ENCODE peak calls at places on chromosomes 3 and 15, in ten cellular contexts. One of them, this sample, is unnamed.

GRCh38 chr3:38490288-38490860 is 5.8 kb upstream of the EXOG start:
- DNase-seq in heart left ventricle: no peak
- DNase-seq in thoracic aorta: no peak
- DNase-seq in RWPE1: no peak
- DNase-seq in esophagus muscularis mucosa: peak
- DNase-seq in astrocyte: no peak
- DNase-seq in A549: no peak
- DNase-seq in Peyer's patch: no peak
- DNase-seq in IMR-90: no peak
- DNase-seq in AG10803: peak
- DNase-seq in this sample: no peak

GRCh38 chr15:83446904-83447708 is at the start of gene SH3GL3:
- DNase-seq in heart left ventricle: peak
- DNase-seq in thoracic aorta: peak
- DNase-seq in RWPE1: peak
- DNase-seq in esophagus muscularis mucosa: peak
- DNase-seq in astrocyte: peak
- DNase-seq in A549: peak
- DNase-seq in Peyer's patch: peak
- DNase-seq in IMR-90: peak
- DNase-seq in AG10803: peak
- DNase-seq in this sample: peak

GRCh38 chr3:17307889-17308288 is 423.1 kb downstream of the PLCL2 start:
- DNase-seq in heart left ventricle: no peak
- DNase-seq in thoracic aorta: no peak
- DNase-seq in RWPE1: no peak
- DNase-seq in esophagus muscularis mucosa: no peak
- DNase-seq in astrocyte: no peak
- DNase-seq in A549: no peak
- DNase-seq in Peyer's patch: no peak
- DNase-seq in IMR-90: no peak
- DNase-seq in AG10803: no peak
- DNase-seq in this sample: no peak

GRCh38 chr15:88187195-88187594 is 69.3 kb downstream of the NTRK3 start:
- DNase-seq in heart left ventricle: no peak
- DNase-seq in thoracic aorta: no peak
- DNase-seq in RWPE1: no peak
- DNase-seq in esophagus muscularis mucosa: no peak
- DNase-seq in astrocyte: no peak
- DNase-seq in A549: peak
- DNase-seq in Peyer's patch: no peak
- DNase-seq in IMR-90: no peak
- DNase-seq in AG10803: no peak
- DNase-seq in this sample: no peak

GRCh38 chr3:51968175-51968681 is 974 bp upstream of the PCBP4 start:
- DNase-seq in heart left ventricle: peak
- DNase-seq in thoracic aorta: no peak
- DNase-seq in RWPE1: no peak
- DNase-seq in esophagus muscularis mucosa: no peak
- DNase-seq in astrocyte: no peak
- DNase-seq in A549: no peak
- DNase-seq in Peyer's patch: no peak
- DNase-seq in IMR-90: peak
- DNase-seq in AG10803: no peak
- DNase-seq in this sample: no peak

GRCh38 chr15:50353251-50353998 is 1.6 kb downstream of the GABPB1 start:
- DNase-seq in heart left ventricle: no peak
- DNase-seq in thoracic aorta: no peak
- DNase-seq in RWPE1: peak
- DNase-seq in esophagus muscularis mucosa: no peak
- DNase-seq in astrocyte: peak
- DNase-seq in A549: no peak
- DNase-seq in Peyer's patch: no peak
- DNase-seq in IMR-90: peak
- DNase-seq in AG10803: peak
- DNase-seq in this sample: no peak

GRCh38 chr3:178325330-178325729 is 210.9 kb upstream of the KCNMB2 start:
- DNase-seq in heart left ventricle: no peak
- DNase-seq in thoracic aorta: no peak
- DNase-seq in RWPE1: peak
- DNase-seq in esophagus muscularis mucosa: no peak
- DNase-seq in astrocyte: peak
- DNase-seq in A549: no peak
- DNase-seq in Peyer's patch: no peak
- DNase-seq in IMR-90: peak
- DNase-seq in AG10803: peak
- DNase-seq in this sample: no peak

GRCh38 chr3:195059006-195059350 is 212.0 kb downstream of the XXYLT1 start:
- DNase-seq in heart left ventricle: peak
- DNase-seq in thoracic aorta: no peak
- DNase-seq in RWPE1: no peak
- DNase-seq in esophagus muscularis mucosa: no peak
- DNase-seq in astrocyte: no peak
- DNase-seq in A549: no peak
- DNase-seq in Peyer's patch: peak
- DNase-seq in IMR-90: no peak
- DNase-seq in AG10803: no peak
- DNase-seq in this sample: no peak

GRCh38 chr15:60649845-60650548 is 171.1 kb upstream of the ICE2 start:
- DNase-seq in heart left ventricle: no peak
- DNase-seq in thoracic aorta: no peak
- DNase-seq in RWPE1: no peak
- DNase-seq in esophagus muscularis mucosa: no peak
- DNase-seq in astrocyte: no peak
- DNase-seq in A549: no peak
- DNase-seq in Peyer's patch: no peak
- DNase-seq in IMR-90: peak
- DNase-seq in AG10803: no peak
- DNase-seq in this sample: no peak

GRCh38 chr3:136194409-136195257 is 1.5 kb downstream of the MSL2 start:
- DNase-seq in heart left ventricle: peak
- DNase-seq in thoracic aorta: no peak
- DNase-seq in RWPE1: no peak
- DNase-seq in esophagus muscularis mucosa: no peak
- DNase-seq in astrocyte: no peak
- DNase-seq in A549: no peak
- DNase-seq in Peyer's patch: peak
- DNase-seq in IMR-90: peak
- DNase-seq in AG10803: no peak
- DNase-seq in this sample: peak

GRCh38 chr15:50907866-50908208 is 646 bp upstream of the AP4E1 start:
- DNase-seq in heart left ventricle: peak
- DNase-seq in thoracic aorta: no peak
- DNase-seq in RWPE1: no peak
- DNase-seq in esophagus muscularis mucosa: no peak
- DNase-seq in astrocyte: peak
- DNase-seq in A549: peak
- DNase-seq in Peyer's patch: no peak
- DNase-seq in IMR-90: peak
- DNase-seq in AG10803: peak
- DNase-seq in this sample: no peak

GRCh38 chr15:50315814-50316630 is 39.0 kb downstream of the GABPB1 start:
- DNase-seq in heart left ventricle: no peak
- DNase-seq in thoracic aorta: no peak
- DNase-seq in RWPE1: peak
- DNase-seq in esophagus muscularis mucosa: no peak
- DNase-seq in astrocyte: peak
- DNase-seq in A549: peak
- DNase-seq in Peyer's patch: no peak
- DNase-seq in IMR-90: peak
- DNase-seq in AG10803: peak
- DNase-seq in this sample: no peak

GRCh38 chr3:4897765-4898453 is 81.3 kb upstream of the BHLHE40 start:
- DNase-seq in heart left ventricle: no peak
- DNase-seq in thoracic aorta: no peak
- DNase-seq in RWPE1: no peak
- DNase-seq in esophagus muscularis mucosa: no peak
- DNase-seq in astrocyte: peak
- DNase-seq in A549: no peak
- DNase-seq in Peyer's patch: no peak
- DNase-seq in IMR-90: peak
- DNase-seq in AG10803: peak
- DNase-seq in this sample: no peak

GRCh38 chr15:70795311-70795665 is 31.9 kb upstream of the UACA start:
- DNase-seq in heart left ventricle: no peak
- DNase-seq in thoracic aorta: no peak
- DNase-seq in RWPE1: peak
- DNase-seq in esophagus muscularis mucosa: no peak
- DNase-seq in astrocyte: peak
- DNase-seq in A549: peak
- DNase-seq in Peyer's patch: no peak
- DNase-seq in IMR-90: peak
- DNase-seq in AG10803: peak
- DNase-seq in this sample: no peak

GRCh38 chr3:4310971-4311370 is 7.8 kb downstream of the SETMAR start:
- DNase-seq in heart left ventricle: no peak
- DNase-seq in thoracic aorta: no peak
- DNase-seq in RWPE1: no peak
- DNase-seq in esophagus muscularis mucosa: no peak
- DNase-seq in astrocyte: no peak
- DNase-seq in A549: no peak
- DNase-seq in Peyer's patch: no peak
- DNase-seq in IMR-90: no peak
- DNase-seq in AG10803: no peak
- DNase-seq in this sample: no peak

GRCh38 chr3:104578558-104578957 is 788.2 kb upstream of the ALCAM start:
- DNase-seq in heart left ventricle: no peak
- DNase-seq in thoracic aorta: no peak
- DNase-seq in RWPE1: no peak
- DNase-seq in esophagus muscularis mucosa: no peak
- DNase-seq in astrocyte: no peak
- DNase-seq in A549: no peak
- DNase-seq in Peyer's patch: no peak
- DNase-seq in IMR-90: no peak
- DNase-seq in AG10803: no peak
- DNase-seq in this sample: no peak

DNA sequence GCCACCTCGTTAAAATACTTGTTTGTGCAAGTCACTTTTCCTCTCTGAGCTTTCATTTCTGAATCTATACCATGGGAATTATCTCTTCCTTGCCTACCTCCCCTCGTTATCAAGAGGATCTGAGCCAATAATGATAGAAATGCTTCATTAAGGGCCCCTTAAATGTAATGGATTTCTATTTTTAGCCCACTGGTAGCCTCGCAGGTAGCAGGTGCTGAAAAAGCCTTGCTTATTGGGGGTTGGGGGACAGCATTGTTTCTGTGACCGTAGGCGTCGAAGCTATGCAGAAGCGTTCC is 466 bp upstream of the PIAS1 start:
- DNase-seq in heart left ventricle: no peak
- DNase-seq in thoracic aorta: no peak
- DNase-seq in RWPE1: no peak
- DNase-seq in esophagus muscularis mucosa: no peak
- DNase-seq in astrocyte: no peak
- DNase-seq in A549: no peak
- DNase-seq in Peyer's patch: no peak
- DNase-seq in IMR-90: no peak
- DNase-seq in AG10803: no peak
- DNase-seq in this sample: no peak
- TF ChIP-seq CTCF in heart left ventricle: no peak
- TF ChIP-seq CTCF in thoracic aorta: no peak
- TF ChIP-seq CTCF in RWPE1: no peak
- TF ChIP-seq CTCF in esophagus muscularis mucosa: no peak
- TF ChIP-seq CTCF in astrocyte: no peak
- TF ChIP-seq CTCF in A549: no peak
- TF ChIP-seq CTCF in Peyer's patch: no peak
- TF ChIP-seq CTCF in IMR-90: no peak
- TF ChIP-seq CTCF in AG10803: no peak
- TF ChIP-seq CTCF in this sample: no peak

GRCh38 chr3:112644453-112644852 is 3.5 kb upstream of the CCDC80 start:
- DNase-seq in heart left ventricle: no peak
- DNase-seq in thoracic aorta: no peak
- DNase-seq in RWPE1: no peak
- DNase-seq in esophagus muscularis mucosa: no peak
- DNase-seq in astrocyte: no peak
- DNase-seq in A549: no peak
- DNase-seq in Peyer's patch: no peak
- DNase-seq in IMR-90: no peak
- DNase-seq in AG10803: no peak
- DNase-seq in this sample: no peak

GRCh38 chr3:112640333-112640863 is 545 bp downstream of the CCDC80 start:
- DNase-seq in heart left ventricle: no peak
- DNase-seq in thoracic aorta: no peak
- DNase-seq in RWPE1: peak
- DNase-seq in esophagus muscularis mucosa: no peak
- DNase-seq in astrocyte: peak
- DNase-seq in A549: peak
- DNase-seq in Peyer's patch: no peak
- DNase-seq in IMR-90: peak
- DNase-seq in AG10803: peak
- DNase-seq in this sample: no peak

GRCh38 chr3:112640864-112641751 is at the start of gene CCDC80:
- DNase-seq in heart left ventricle: no peak
- DNase-seq in thoracic aorta: no peak
- DNase-seq in RWPE1: peak
- DNase-seq in esophagus muscularis mucosa: no peak
- DNase-seq in astrocyte: peak
- DNase-seq in A549: peak
- DNase-seq in Peyer's patch: no peak
- DNase-seq in IMR-90: peak
- DNase-seq in AG10803: peak
- DNase-seq in this sample: no peak

GRCh38 chr3:112643621-112644236 is 2.8 kb upstream of the CCDC80 start:
- DNase-seq in heart left ventricle: no peak
- DNase-seq in thoracic aorta: no peak
- DNase-seq in RWPE1: no peak
- DNase-seq in esophagus muscularis mucosa: no peak
- DNase-seq in astrocyte: no peak
- DNase-seq in A549: no peak
- DNase-seq in Peyer's patch: no peak
- DNase-seq in IMR-90: no peak
- DNase-seq in AG10803: no peak
- DNase-seq in this sample: no peak

GRCh38 chr3:112642912-112643506 is 2.1 kb upstream of the CCDC80 start:
- DNase-seq in heart left ventricle: peak
- DNase-seq in thoracic aorta: peak
- DNase-seq in RWPE1: peak
- DNase-seq in esophagus muscularis mucosa: peak
- DNase-seq in astrocyte: peak
- DNase-seq in A549: peak
- DNase-seq in Peyer's patch: peak
- DNase-seq in IMR-90: peak
- DNase-seq in AG10803: peak
- DNase-seq in this sample: peak
- TF ChIP-seq CTCF in heart left ventricle: peak
- TF ChIP-seq CTCF in thoracic aorta: peak
- TF ChIP-seq CTCF in RWPE1: peak
- TF ChIP-seq CTCF in esophagus muscularis mucosa: peak
- TF ChIP-seq CTCF in astrocyte: peak
- TF ChIP-seq CTCF in A549: peak
- TF ChIP-seq CTCF in Peyer's patch: peak
- TF ChIP-seq CTCF in IMR-90: peak
- TF ChIP-seq CTCF in AG10803: peak
- TF ChIP-seq CTCF in this sample: peak

GRCh38 chr3:55434789-55435188 is 52.3 kb downstream of the WNT5A start:
- DNase-seq in heart left ventricle: no peak
- DNase-seq in thoracic aorta: no peak
- DNase-seq in RWPE1: no peak
- DNase-seq in esophagus muscularis mucosa: peak
- DNase-seq in astrocyte: no peak
- DNase-seq in A549: no peak
- DNase-seq in Peyer's patch: no peak
- DNase-seq in IMR-90: peak
- DNase-seq in AG10803: no peak
- DNase-seq in this sample: no peak
- TF ChIP-seq CTCF in heart left ventricle: peak
- TF ChIP-seq CTCF in thoracic aorta: no peak
- TF ChIP-seq CTCF in RWPE1: peak
- TF ChIP-seq CTCF in esophagus muscularis mucosa: peak
- TF ChIP-seq CTCF in astrocyte: peak
- TF ChIP-seq CTCF in A549: peak
- TF ChIP-seq CTCF in Peyer's patch: peak
- TF ChIP-seq CTCF in IMR-90: peak
- TF ChIP-seq CTCF in AG10803: peak
- TF ChIP-seq CTCF in this sample: no peak

GRCh38 chr15:33146051-33146450 is 48.5 kb downstream of the FMN1 start:
- DNase-seq in heart left ventricle: no peak
- DNase-seq in thoracic aorta: no peak
- DNase-seq in RWPE1: no peak
- DNase-seq in esophagus muscularis mucosa: no peak
- DNase-seq in astrocyte: no peak
- DNase-seq in A549: no peak
- DNase-seq in Peyer's patch: no peak
- DNase-seq in IMR-90: no peak
- DNase-seq in AG10803: no peak
- DNase-seq in this sample: no peak
- TF ChIP-seq CTCF in heart left ventricle: no peak
- TF ChIP-seq CTCF in thoracic aorta: no peak
- TF ChIP-seq CTCF in RWPE1: no peak
- TF ChIP-seq CTCF in esophagus muscularis mucosa: no peak
- TF ChIP-seq CTCF in astrocyte: no peak
- TF ChIP-seq CTCF in A549: no peak
- TF ChIP-seq CTCF in Peyer's patch: no peak
- TF ChIP-seq CTCF in IMR-90: no peak
- TF ChIP-seq CTCF in AG10803: no peak
- TF ChIP-seq CTCF in this sample: no peak